ENCODE peak calls at places on chromosomes 12 and 14, in ten cellular contexts. Y, Z, S, T, M, K, E, P, W and V are unnamed samples.

GRCh38 chr14:37591311-37591940 is 3.6 kb downstream of the FOXA1 start:
- DNase-seq in Z (no peak), P (no peak), W (no peak), Y (no peak), E (no peak), M (peak), K (no peak), T (no peak), S (no peak), V (no peak)

GRCh38 chr14:92863281-92863680 is 59.7 kb upstream of the CHGA start:
- DNase-seq in P (no peak), K (no peak), E (no peak), M (no peak), W (no peak), S (no peak), T (no peak), Y (no peak), Z (no peak), V (no peak)

GRCh38 chr14:52023518-52023917 is 34.2 kb downstream of the RTRAF start:
- DNase-seq in Z (peak), P (peak), K (peak), W (no peak), T (peak), Y (no peak), E (no peak), M (no peak), S (peak), V (peak)

GRCh38 chr12:109946505-109946904 is 46.4 kb downstream of the TCHP start:
- DNase-seq in K (peak), E (no peak), M (no peak), W (no peak), Z (peak), P (no peak), S (peak), T (peak), Y (no peak), V (no peak)

GRCh38 chr14:95467657-95468056 is 48.8 kb downstream of the SYNE3 start:
- DNase-seq in E (no peak), T (no peak), W (no peak), Y (no peak), S (no peak), Z (no peak), M (no peak), K (no peak), P (no peak), V (no peak)

GRCh38 chr14:94598816-94599655 is 13.2 kb upstream of the SERPINA3 start:
- DNase-seq in S (peak), M (no peak), K (peak), P (peak), W (peak), T (peak), Y (peak), E (no peak), Z (peak), V (peak)

GRCh38 chr12:27220057-27220987 is 23.8 kb upstream of the STK38L start:
- DNase-seq in W (no peak), M (no peak), Z (peak), P (peak), E (no peak), Y (no peak), S (peak), T (peak), K (no peak), V (peak)

GRCh38 chr14:77406718-77407117 is 16.6 kb downstream of the NOXRED1 start:
- DNase-seq in T (peak), Z (peak), M (no peak), Y (no peak), E (no peak), K (no peak), P (peak), S (peak), W (no peak), V (no peak)

GRCh38 chr14:73180385-73180805 is 44.1 kb downstream of the PSEN1 start:
- DNase-seq in W (peak), M (no peak), Z (peak), S (peak), K (no peak), E (no peak), P (peak), Y (no peak), T (peak), V (peak)

GRCh38 chr12:109730306-109731145 is 16.9 kb downstream of the FAM222A start:
- DNase-seq in P (no peak), W (no peak), S (no peak), Y (peak), Z (no peak), T (no peak), K (no peak), E (peak), M (no peak), V (no peak)

GRCh38 chr14:84976805-84977204 is 553.1 kb upstream of the FLRT2 start:
- DNase-seq in P (no peak), Z (no peak), Y (no peak), M (no peak), K (no peak), E (no peak), W (no peak), T (no peak), S (no peak), V (no peak)

GRCh38 chr12:96212456-96213375 is 18.5 kb downstream of the ELK3 start:
- DNase-seq in E (no peak), M (no peak), W (no peak), S (no peak), T (no peak), Y (no peak), K (no peak), P (no peak), Z (no peak), V (no peak)

GRCh38 chr14:32224731-32225377 is 21.8 kb upstream of the RNU6-8 start:
- DNase-seq in K (peak), Z (peak), S (peak), P (peak), M (no peak), Y (peak), W (peak), E (peak), T (peak), V (peak)

GRCh38 chr14:26427059-26427458 is 170.8 kb downstream of the NOVA1 start:
- DNase-seq in M (no peak), K (no peak), P (peak), E (no peak), S (no peak), Z (peak), T (peak), Y (no peak), W (no peak), V (peak)

DNA sequence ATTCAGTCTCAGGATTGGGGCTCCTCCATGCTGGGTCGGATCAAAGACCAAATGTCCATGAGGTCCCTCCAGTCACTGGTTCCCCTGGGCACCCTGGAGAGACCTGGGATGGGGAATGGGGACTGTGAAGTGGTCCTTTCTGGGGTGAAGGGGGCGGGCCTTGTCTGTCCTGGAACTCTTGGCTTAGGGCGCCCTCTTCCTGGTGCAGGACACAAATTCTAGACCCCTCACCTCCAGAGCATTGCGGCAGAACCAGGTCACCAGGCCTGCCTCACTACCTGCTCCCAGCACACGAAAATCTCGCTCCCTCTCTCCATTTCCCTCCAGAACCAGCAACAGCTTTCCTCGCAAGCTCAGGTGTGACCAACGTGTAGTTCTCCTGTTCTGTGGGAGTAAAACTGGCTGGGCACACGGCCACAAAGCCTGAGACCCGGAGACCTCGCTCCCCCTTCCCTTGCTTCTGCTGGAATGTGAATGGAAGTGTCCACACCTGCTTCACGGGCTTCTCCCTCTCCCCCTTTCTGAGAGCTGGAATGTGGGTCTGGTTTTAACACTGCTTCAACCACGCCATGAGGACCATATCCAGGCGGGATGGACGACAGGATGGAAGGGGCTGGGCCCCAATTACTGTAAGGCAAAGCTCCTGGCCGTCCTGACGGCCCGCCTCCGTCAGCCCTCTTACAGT is 112.7 kb downstream of the SCARB1 start:
- DNase-seq in Y (no peak), P (no peak), Z (no peak), W (no peak), T (no peak), M (peak), K (no peak), E (peak), S (no peak), V (no peak)
- TF ChIP-seq CTCF in Y (no peak), P (no peak), Z (no peak), W (no peak), T (no peak), M (peak), K (no peak), E (peak), S (peak), V (no peak)

DNA sequence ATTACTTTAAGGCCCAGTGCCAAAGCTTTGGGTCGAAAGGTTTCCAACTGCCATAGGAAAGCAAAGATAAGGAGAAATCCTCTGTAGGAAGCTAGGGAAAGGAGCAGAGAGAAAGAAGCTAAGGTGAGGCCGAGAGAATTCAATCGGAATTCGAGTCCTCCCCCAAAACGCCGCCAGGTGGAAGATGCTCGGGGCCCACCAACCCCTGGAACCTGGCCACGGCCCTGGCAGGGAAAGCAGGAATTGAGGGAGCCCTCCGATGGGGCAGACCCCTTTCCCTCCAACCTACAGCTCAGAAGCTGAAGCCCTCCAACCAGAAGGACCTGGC is 498 bp downstream of the GMFB start:
- DNase-seq in S (no peak), Y (no peak), Z (no peak), M (no peak), E (no peak), W (peak), K (no peak), P (no peak), T (no peak), V (no peak)
- TF ChIP-seq CTCF in S (no peak), Y (no peak), Z (no peak), M (peak), E (peak), W (no peak), K (peak), P (peak), T (peak), V (peak)

GRCh38 chr14:58638231-58639205 is 756 bp downstream of the DACT1 start:
- DNase-seq in T (peak), S (peak), M (peak), Y (peak), W (peak), Z (peak), E (peak), P (peak), K (peak), V (no peak)
- TF ChIP-seq CTCF in T (no peak), S (peak), M (peak), Y (no peak), W (no peak), Z (no peak), E (peak), P (peak), K (no peak), V (no peak)

DNA sequence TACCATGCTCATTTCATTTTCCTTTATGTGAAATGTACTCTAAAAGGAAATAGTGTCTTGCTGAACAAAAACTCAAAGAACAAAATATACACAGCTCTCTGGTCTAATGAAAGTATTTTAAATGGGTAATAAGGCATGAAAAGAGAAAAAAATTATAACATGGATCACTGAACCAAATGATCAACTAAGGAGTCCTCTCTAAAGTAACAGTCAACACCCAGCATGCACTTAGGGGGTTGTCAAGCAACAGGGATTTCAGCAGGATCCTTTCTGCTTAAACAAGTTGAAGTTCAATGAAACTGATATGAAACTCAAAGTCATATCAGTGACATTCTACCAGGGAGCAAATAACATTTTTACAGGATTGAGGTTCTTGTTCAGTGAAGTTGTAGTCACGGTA is 398.8 kb downstream of the SEC23A start:
- DNase-seq in T (no peak), Y (no peak), P (no peak), E (no peak), M (no peak), Z (no peak), S (no peak), W (no peak), K (no peak), V (no peak)
- TF ChIP-seq CTCF in T (no peak), Y (no peak), P (no peak), E (no peak), M (no peak), Z (no peak), S (no peak), W (no peak), K (no peak), V (no peak)